ENCODE peak calls at places on chromosomes 6 and 20, in five cellular contexts. T, D, W, B and A are unnamed samples.

GRCh38 chr20:34437330-34437986 is 74.4 kb downstream of the ITCH start:
- DNase-seq in T (no peak), D (no peak), W (no peak), B (no peak), A (no peak)

GRCh38 chr6:35086636-35087360 is 54.3 kb downstream of the TCP11 start:
- DNase-seq in T (no peak), D (no peak), W (no peak), B (no peak), A (no peak)

GRCh38 chr20:25253606-25254275 is 5.9 kb downstream of the PYGB start:
- DNase-seq in T (no peak), D (no peak), W (no peak), B (no peak), A (no peak)

GRCh38 chr6:82419088-82419720 is 55.6 kb downstream of the TPBG start:
- DNase-seq in T (no peak), D (no peak), W (no peak), B (no peak), A (no peak)

GRCh38 chr6:32085759-32086458 is 23.2 kb downstream of the TNXB start:
- DNase-seq in T (peak; percentile 89), D (no peak), W (no peak), B (no peak), A (no peak)

GRCh38 chr6:24583463-24584389 is 62.3 kb downstream of the KIAA0319 start:
- DNase-seq in T (peak; percentile 92), D (peak; percentile 36), W (peak; percentile 65), B (peak; percentile 24), A (peak; percentile 76)

GRCh38 chr6:39961178-39961577 is 26.9 kb upstream of the MOCS1 start:
- DNase-seq in T (no peak), D (no peak), W (no peak), B (no peak), A (no peak)

GRCh38 chr6:160321729-160322505 is 26.3 kb upstream of the SLC22A3 start:
- DNase-seq in T (no peak), D (no peak), W (no peak), B (no peak), A (no peak)

GRCh38 chr20:52150440-52151258 is 40.9 kb downstream of the ZFP64 start:
- DNase-seq in T (peak; percentile 76), D (no peak), W (no peak), B (peak; percentile 19), A (peak; percentile 19)

GRCh38 chr20:62583424-62583920 is 58.8 kb upstream of the SLCO4A1 start:
- DNase-seq in T (no peak), D (no peak), W (no peak), B (no peak), A (no peak)

GRCh38 chr6:163356324-163356723 is 58.2 kb upstream of the QKI start:
- DNase-seq in T (no peak), D (no peak), W (no peak), B (peak; percentile 60), A (no peak)

GRCh38 chr6:72272958-72273357 is 348.9 kb upstream of the KCNQ5 start:
- DNase-seq in T (no peak), D (no peak), W (no peak), B (no peak), A (no peak)

GRCh38 chr6:25962368-25963127 is at the start of gene TRIM38:
- DNase-seq in T (peak; percentile 96), D (no peak), W (peak; percentile 76), B (peak; percentile 84), A (peak; percentile 73)

GRCh38 chr6:14194483-14194882 is 76.9 kb downstream of the CD83 start:
- DNase-seq in T (no peak), D (no peak), W (no peak), B (no peak), A (no peak)

GRCh38 chr20:57698191-57698866 is 11.5 kb downstream of the PMEPA1 start:
- DNase-seq in T (peak; percentile 66), D (no peak), W (peak; percentile 89), B (peak; percentile 88), A (peak; percentile 88)

GRCh38 chr6:26272171-26272631 is 92.8 kb upstream of the BTN3A2 start:
- DNase-seq in T (no peak), D (no peak), W (peak; percentile 59), B (no peak), A (peak; percentile 72)

GRCh38 chr6:17417817-17418216 is 24.4 kb downstream of the CAP2 start:
- DNase-seq in T (no peak), D (peak; percentile 63), W (no peak), B (peak; percentile 87), A (no peak)

GRCh38 chr20:33696448-33696847 is 10.3 kb upstream of the E2F1 start:
- DNase-seq in T (no peak), D (no peak), W (no peak), B (no peak), A (no peak)